ENCODE peak calls at places on chromosomes 7 and 10, in seven cellular contexts. One of them, this sample, is unnamed.

GRCh38 chr7:135333196-135333595 is 99.6 kb downstream of the STRA8 start:
- DNase-seq in retinal pigment epithelial cell: no peak
- DNase-seq in stomach: no peak
- DNase-seq in colonic mucosa: no peak
- DNase-seq in GDM1: no peak
- DNase-seq in activated CD4-positive, alpha-beta T cell treated with anti-CD3 and anti-CD28 coated beads, Interleukin-2, amount 50 U/mL, for 48 hours: no peak
- DNase-seq in transverse colon: no peak
- DNase-seq in this sample: peak; percentile 99

GRCh38 chr10:122113161-122113944 is 124.4 kb downstream of the TACC2 start:
- DNase-seq in retinal pigment epithelial cell: no peak
- DNase-seq in stomach: peak; percentile 69
- DNase-seq in colonic mucosa: peak; percentile 77
- DNase-seq in GDM1: no peak
- DNase-seq in activated CD4-positive, alpha-beta T cell treated with anti-CD3 and anti-CD28 coated beads, Interleukin-2, amount 50 U/mL, for 48 hours: peak; percentile 7
- DNase-seq in transverse colon: peak; percentile 75
- DNase-seq in this sample: no peak

GRCh38 chr7:22482476-22482875 is 17.5 kb downstream of the STEAP1B start:
- DNase-seq in retinal pigment epithelial cell: no peak
- DNase-seq in stomach: no peak
- DNase-seq in colonic mucosa: no peak
- DNase-seq in GDM1: no peak
- DNase-seq in activated CD4-positive, alpha-beta T cell treated with anti-CD3 and anti-CD28 coated beads, Interleukin-2, amount 50 U/mL, for 48 hours: no peak
- DNase-seq in transverse colon: no peak
- DNase-seq in this sample: no peak

GRCh38 chr7:47739301-47739870 is 157.5 kb upstream of the TNS3 start:
- DNase-seq in retinal pigment epithelial cell: no peak
- DNase-seq in stomach: no peak
- DNase-seq in colonic mucosa: no peak
- DNase-seq in GDM1: no peak
- DNase-seq in activated CD4-positive, alpha-beta T cell treated with anti-CD3 and anti-CD28 coated beads, Interleukin-2, amount 50 U/mL, for 48 hours: no peak
- DNase-seq in transverse colon: no peak
- DNase-seq in this sample: no peak

GRCh38 chr7:22821702-22822485 is 755 bp downstream of the TOMM7 start:
- DNase-seq in retinal pigment epithelial cell: no peak
- DNase-seq in stomach: no peak
- DNase-seq in colonic mucosa: peak; percentile 29
- DNase-seq in GDM1: no peak
- DNase-seq in activated CD4-positive, alpha-beta T cell treated with anti-CD3 and anti-CD28 coated beads, Interleukin-2, amount 50 U/mL, for 48 hours: peak; percentile 6
- DNase-seq in transverse colon: no peak
- DNase-seq in this sample: peak; percentile 18

GRCh38 chr7:1512781-1513656 is 8.8 kb upstream of the INTS1 start:
- DNase-seq in retinal pigment epithelial cell: peak; percentile 41
- DNase-seq in stomach: peak; percentile 38
- DNase-seq in colonic mucosa: no peak
- DNase-seq in GDM1: peak; percentile 79
- DNase-seq in activated CD4-positive, alpha-beta T cell treated with anti-CD3 and anti-CD28 coated beads, Interleukin-2, amount 50 U/mL, for 48 hours: peak; percentile 35
- DNase-seq in transverse colon: no peak
- DNase-seq in this sample: peak; percentile 48

GRCh38 chr10:94677691-94678090 is 5.8 kb upstream of the CYP2C18 start:
- DNase-seq in retinal pigment epithelial cell: no peak
- DNase-seq in stomach: peak; percentile 48
- DNase-seq in colonic mucosa: peak; percentile 67
- DNase-seq in GDM1: no peak
- DNase-seq in activated CD4-positive, alpha-beta T cell treated with anti-CD3 and anti-CD28 coated beads, Interleukin-2, amount 50 U/mL, for 48 hours: no peak
- DNase-seq in transverse colon: peak; percentile 50
- DNase-seq in this sample: peak; percentile 8

GRCh38 chr10:5094265-5095205 is at the start of gene AKR1C3:
- DNase-seq in retinal pigment epithelial cell: no peak
- DNase-seq in stomach: no peak
- DNase-seq in colonic mucosa: peak; percentile 30
- DNase-seq in GDM1: peak; percentile 32
- DNase-seq in activated CD4-positive, alpha-beta T cell treated with anti-CD3 and anti-CD28 coated beads, Interleukin-2, amount 50 U/mL, for 48 hours: no peak
- DNase-seq in transverse colon: no peak
- DNase-seq in this sample: peak; percentile 87

GRCh38 chr7:102935450-102936110 is 22.8 kb downstream of the LRRC17 start:
- DNase-seq in retinal pigment epithelial cell: no peak
- DNase-seq in stomach: no peak
- DNase-seq in colonic mucosa: no peak
- DNase-seq in GDM1: no peak
- DNase-seq in activated CD4-positive, alpha-beta T cell treated with anti-CD3 and anti-CD28 coated beads, Interleukin-2, amount 50 U/mL, for 48 hours: no peak
- DNase-seq in transverse colon: no peak
- DNase-seq in this sample: no peak

GRCh38 chr10:107971973-107972372 is 807.5 kb upstream of the SORCS1 start:
- DNase-seq in retinal pigment epithelial cell: peak; percentile 46
- DNase-seq in stomach: no peak
- DNase-seq in colonic mucosa: no peak
- DNase-seq in GDM1: no peak
- DNase-seq in activated CD4-positive, alpha-beta T cell treated with anti-CD3 and anti-CD28 coated beads, Interleukin-2, amount 50 U/mL, for 48 hours: no peak
- DNase-seq in transverse colon: no peak
- DNase-seq in this sample: peak; percentile 99

GRCh38 chr7:98126311-98127142 is 19.9 kb downstream of the LMTK2 start:
- DNase-seq in retinal pigment epithelial cell: no peak
- DNase-seq in stomach: no peak
- DNase-seq in colonic mucosa: no peak
- DNase-seq in GDM1: no peak
- DNase-seq in activated CD4-positive, alpha-beta T cell treated with anti-CD3 and anti-CD28 coated beads, Interleukin-2, amount 50 U/mL, for 48 hours: no peak
- DNase-seq in transverse colon: no peak
- DNase-seq in this sample: no peak

GRCh38 chr10:90834326-90834725 is 23.5 kb downstream of the HTR7 start:
- DNase-seq in retinal pigment epithelial cell: no peak
- DNase-seq in stomach: no peak
- DNase-seq in colonic mucosa: no peak
- DNase-seq in GDM1: no peak
- DNase-seq in activated CD4-positive, alpha-beta T cell treated with anti-CD3 and anti-CD28 coated beads, Interleukin-2, amount 50 U/mL, for 48 hours: no peak
- DNase-seq in transverse colon: no peak
- DNase-seq in this sample: peak; percentile 97

GRCh38 chr10:46231087-46231486 is 55.7 kb upstream of the ANTXRL start:
- DNase-seq in retinal pigment epithelial cell: no peak
- DNase-seq in stomach: peak; percentile 20
- DNase-seq in colonic mucosa: no peak
- DNase-seq in GDM1: no peak
- DNase-seq in activated CD4-positive, alpha-beta T cell treated with anti-CD3 and anti-CD28 coated beads, Interleukin-2, amount 50 U/mL, for 48 hours: no peak
- DNase-seq in transverse colon: no peak
- DNase-seq in this sample: no peak

GRCh38 chr7:140673770-140674155 is 1.0 kb downstream of the ADCK2 start:
- DNase-seq in retinal pigment epithelial cell: no peak
- DNase-seq in stomach: peak; percentile 41
- DNase-seq in colonic mucosa: peak; percentile 49
- DNase-seq in GDM1: no peak
- DNase-seq in activated CD4-positive, alpha-beta T cell treated with anti-CD3 and anti-CD28 coated beads, Interleukin-2, amount 50 U/mL, for 48 hours: no peak
- DNase-seq in transverse colon: no peak
- DNase-seq in this sample: no peak

GRCh38 chr7:92158660-92159575 is 20.0 kb downstream of the LRRD1 start:
- DNase-seq in retinal pigment epithelial cell: no peak
- DNase-seq in stomach: no peak
- DNase-seq in colonic mucosa: no peak
- DNase-seq in GDM1: no peak
- DNase-seq in activated CD4-positive, alpha-beta T cell treated with anti-CD3 and anti-CD28 coated beads, Interleukin-2, amount 50 U/mL, for 48 hours: no peak
- DNase-seq in transverse colon: no peak
- DNase-seq in this sample: peak; percentile 46

GRCh38 chr7:101947899-101948298 is 130.5 kb downstream of the CUX1 start:
- DNase-seq in retinal pigment epithelial cell: peak; percentile 81
- DNase-seq in stomach: peak; percentile 77
- DNase-seq in colonic mucosa: no peak
- DNase-seq in GDM1: no peak
- DNase-seq in activated CD4-positive, alpha-beta T cell treated with anti-CD3 and anti-CD28 coated beads, Interleukin-2, amount 50 U/mL, for 48 hours: no peak
- DNase-seq in transverse colon: peak; percentile 33
- DNase-seq in this sample: no peak

GRCh38 chr10:114044251-114045070 is 795 bp downstream of the ADRB1 start:
- DNase-seq in retinal pigment epithelial cell: no peak
- DNase-seq in stomach: no peak
- DNase-seq in colonic mucosa: no peak
- DNase-seq in GDM1: no peak
- DNase-seq in activated CD4-positive, alpha-beta T cell treated with anti-CD3 and anti-CD28 coated beads, Interleukin-2, amount 50 U/mL, for 48 hours: peak; percentile 3
- DNase-seq in transverse colon: no peak
- DNase-seq in this sample: no peak

GRCh38 chr10:130877131-130877530 is 434.4 kb downstream of the TCERG1L start:
- DNase-seq in retinal pigment epithelial cell: no peak
- DNase-seq in stomach: no peak
- DNase-seq in colonic mucosa: no peak
- DNase-seq in GDM1: no peak
- DNase-seq in activated CD4-positive, alpha-beta T cell treated with anti-CD3 and anti-CD28 coated beads, Interleukin-2, amount 50 U/mL, for 48 hours: no peak
- DNase-seq in transverse colon: no peak
- DNase-seq in this sample: no peak

GRCh38 chr10:101576229-101576863 is 11.7 kb downstream of the POLL start:
- DNase-seq in retinal pigment epithelial cell: no peak
- DNase-seq in stomach: no peak
- DNase-seq in colonic mucosa: no peak
- DNase-seq in GDM1: no peak
- DNase-seq in activated CD4-positive, alpha-beta T cell treated with anti-CD3 and anti-CD28 coated beads, Interleukin-2, amount 50 U/mL, for 48 hours: no peak
- DNase-seq in transverse colon: no peak
- DNase-seq in this sample: peak; percentile 42

GRCh38 chr7:24368161-24368560 is 84.2 kb downstream of the NPY start:
- DNase-seq in retinal pigment epithelial cell: no peak
- DNase-seq in stomach: no peak
- DNase-seq in colonic mucosa: no peak
- DNase-seq in GDM1: no peak
- DNase-seq in activated CD4-positive, alpha-beta T cell treated with anti-CD3 and anti-CD28 coated beads, Interleukin-2, amount 50 U/mL, for 48 hours: no peak
- DNase-seq in transverse colon: no peak
- DNase-seq in this sample: no peak

GRCh38 chr7:30526163-30526562 is 21.5 kb upstream of the GGCT start:
- DNase-seq in retinal pigment epithelial cell: no peak
- DNase-seq in stomach: no peak
- DNase-seq in colonic mucosa: no peak
- DNase-seq in GDM1: no peak
- DNase-seq in activated CD4-positive, alpha-beta T cell treated with anti-CD3 and anti-CD28 coated beads, Interleukin-2, amount 50 U/mL, for 48 hours: no peak
- DNase-seq in transverse colon: no peak
- DNase-seq in this sample: no peak

GRCh38 chr10:45395554-45395953 is 21.5 kb downstream of the ALOX5 start:
- DNase-seq in retinal pigment epithelial cell: no peak
- DNase-seq in stomach: no peak
- DNase-seq in colonic mucosa: no peak
- DNase-seq in GDM1: no peak
- DNase-seq in activated CD4-positive, alpha-beta T cell treated with anti-CD3 and anti-CD28 coated beads, Interleukin-2, amount 50 U/mL, for 48 hours: no peak
- DNase-seq in transverse colon: no peak
- DNase-seq in this sample: no peak

GRCh38 chr10:132508497-132509443 is 28.8 kb upstream of the INPP5A start:
- DNase-seq in retinal pigment epithelial cell: no peak
- DNase-seq in stomach: peak; percentile 78
- DNase-seq in colonic mucosa: no peak
- DNase-seq in GDM1: no peak
- DNase-seq in activated CD4-positive, alpha-beta T cell treated with anti-CD3 and anti-CD28 coated beads, Interleukin-2, amount 50 U/mL, for 48 hours: no peak
- DNase-seq in transverse colon: no peak
- DNase-seq in this sample: no peak

This sample was measured in bronchial epithelial cell.